ENCODE peak calls at places on chromosomes 1 and 21, in seven cellular contexts. F, S, L, J, I, O and R are unnamed samples.

GRCh38 chr1:162502928-162503327 is 5.3 kb downstream of the UHMK1 start:
- DNase-seq in F (no peak), S (no peak), L (no peak), J (no peak), I (no peak), O (no peak), R (no peak)

GRCh38 chr1:213656482-213656881 is 331.3 kb upstream of the PROX1 start:
- DNase-seq in F (no peak), S (no peak), L (no peak), J (no peak), I (peak; percentile 72), O (no peak), R (no peak)

GRCh38 chr1:153597206-153597605 is 15.7 kb downstream of the S100A16 start:
- DNase-seq in F (no peak), S (no peak), L (no peak), J (no peak), I (peak; percentile 42), O (peak; percentile 15), R (no peak)

GRCh38 chr21:28991861-28992525 is 684 bp downstream of the LTN1 start:
- DNase-seq in F (no peak), S (no peak), L (peak; percentile 18), J (no peak), I (peak; percentile 16), O (no peak), R (no peak)

GRCh38 chr1:95117207-95118018 is at the start of gene TLCD4:
- DNase-seq in F (peak; percentile 35), S (peak; percentile 88), L (peak; percentile 79), J (peak; percentile 41), I (peak; percentile 25), O (no peak), R (peak; percentile 78)

GRCh38 chr1:88726697-88727096 is 42.6 kb downstream of the PKN2 start:
- DNase-seq in F (no peak), S (no peak), L (no peak), J (no peak), I (no peak), O (no peak), R (no peak)

GRCh38 chr1:24952413-24952841 is 22.4 kb upstream of the RUNX3 start:
- DNase-seq in F (no peak), S (no peak), L (peak; percentile 60), J (no peak), I (no peak), O (no peak), R (no peak)

GRCh38 chr1:230176871-230177411 is 109.9 kb downstream of the GALNT2 start:
- DNase-seq in F (no peak), S (peak; percentile 87), L (peak; percentile 66), J (no peak), I (no peak), O (no peak), R (no peak)

GRCh38 chr1:170664283-170664827 is 424 bp downstream of the PRRX1 start:
- DNase-seq in F (no peak), S (peak; percentile 53), L (no peak), J (no peak), I (no peak), O (no peak), R (peak; percentile 73)

GRCh38 chr1:156151093-156151688 is 2.2 kb upstream of the SEMA4A start:
- DNase-seq in F (no peak), S (no peak), L (no peak), J (no peak), I (no peak), O (peak; percentile 72), R (no peak)

GRCh38 chr1:64231153-64231552 is 27.7 kb downstream of the UBE2U start:
- DNase-seq in F (peak; percentile 49), S (no peak), L (no peak), J (no peak), I (peak; percentile 59), O (no peak), R (no peak)

GRCh38 chr1:184802739-184803492 is 48.3 kb upstream of the EDEM3 start:
- DNase-seq in F (no peak), S (peak; percentile 24), L (no peak), J (no peak), I (no peak), O (no peak), R (peak; percentile 14)

GRCh38 chr1:238772321-238772720 is 614.0 kb upstream of the CHRM3 start:
- DNase-seq in F (no peak), S (no peak), L (no peak), J (no peak), I (no peak), O (no peak), R (no peak)
- TF ChIP-seq JUND in F (no peak), S (no peak), L (no peak), J (no peak), I (no peak), O (no peak), R (no peak)

DNA sequence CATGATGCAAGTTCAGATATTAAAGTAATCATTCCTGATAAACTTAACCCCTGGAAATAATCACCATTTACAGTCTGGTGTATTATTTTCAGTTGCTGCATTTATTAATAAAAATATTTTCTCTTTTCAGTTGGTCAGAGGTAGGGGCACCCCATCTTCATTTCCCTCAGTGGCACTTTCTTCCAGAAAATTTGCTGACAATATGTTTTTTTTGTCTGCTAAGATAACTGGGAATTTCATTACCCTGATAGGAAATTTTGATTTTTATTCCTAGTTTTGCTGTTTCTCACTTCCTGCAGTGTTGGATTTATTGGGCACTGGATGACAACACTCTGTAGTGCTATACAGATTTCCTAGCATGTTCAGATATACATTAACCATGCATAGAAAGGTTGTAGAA is 33.1 kb upstream of the APOBEC4 start:
- DNase-seq in F (no peak), S (no peak), L (no peak), J (no peak), I (no peak), O (no peak), R (no peak)
- TF ChIP-seq JUND in F (no peak), S (no peak), L (no peak), J (no peak), I (no peak), O (no peak), R (no peak)

DNA sequence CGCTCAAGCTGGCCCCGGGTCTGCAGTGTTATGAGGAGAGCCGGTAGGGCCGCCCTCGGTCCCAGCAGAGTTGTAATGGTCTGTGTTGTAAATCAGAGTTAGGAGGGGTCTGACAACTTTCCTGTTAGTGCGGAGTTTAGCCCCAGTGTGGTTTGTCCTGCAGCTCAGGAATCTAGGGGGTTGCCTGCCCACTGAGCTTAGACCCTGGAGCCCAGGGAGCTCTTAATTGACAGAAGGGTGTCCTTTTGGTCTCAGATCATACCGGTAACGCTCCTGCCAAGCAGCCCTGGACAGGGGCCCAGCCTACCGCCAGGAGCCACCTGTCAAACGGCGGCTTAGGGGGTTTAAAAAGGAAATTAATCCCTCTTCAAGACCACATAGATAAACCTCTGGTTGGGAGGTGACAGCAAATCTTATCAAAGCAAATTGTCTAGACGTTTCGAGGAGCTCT is 164.4 kb downstream of the DYRK1A start:
- DNase-seq in F (no peak), S (no peak), L (no peak), J (no peak), I (no peak), O (no peak), R (no peak)
- TF ChIP-seq JUND in F (no peak), S (no peak), L (no peak), J (no peak), I (no peak), O (no peak), R (no peak)

GRCh38 chr1:5995871-5996630 is 3.8 kb upstream of the NPHP4 start:
- DNase-seq in F (no peak), S (no peak), L (peak; percentile 38), J (no peak), I (no peak), O (no peak), R (no peak)
- TF ChIP-seq JUND in F (no peak), S (no peak), L (no peak), J (no peak), I (no peak), O (no peak), R (no peak)

GRCh38 chr1:2341706-2342383 is 49.5 kb downstream of the MORN1 start:
- DNase-seq in F (no peak), S (no peak), L (no peak), J (no peak), I (no peak), O (no peak), R (no peak)
- TF ChIP-seq JUND in F (no peak), S (no peak), L (no peak), J (no peak), I (no peak), O (no peak), R (no peak)